ENCODE peak calls at places on chromosomes 4 and X, in six cellular contexts. N, F, V, T, E and P are unnamed samples.

GRCh38 chr4:52052475-52052780 is 1.3 kb downstream of the SPATA18 start:
- DNase-seq in N (no peak), F (no peak), V (peak; percentile 28), T (no peak), E (no peak), P (no peak)

GRCh38 chr4:141154725-141155124 is 21.5 kb upstream of the RNF150 start:
- DNase-seq in N (no peak), F (no peak), V (no peak), T (no peak), E (no peak), P (no peak)

GRCh38 chr4:155481150-155481549 is 104.4 kb upstream of the MAP9 start:
- DNase-seq in N (no peak), F (no peak), V (no peak), T (no peak), E (no peak), P (no peak)

GRCh38 chrX:154750301-154751120 is at the start of gene GAB3:
- DNase-seq in N (peak; percentile 46), F (peak; percentile 63), V (peak; percentile 30), T (no peak), E (no peak), P (no peak)

GRCh38 chr4:184775854-184776555 is 42.1 kb upstream of the CENPU start:
- DNase-seq in N (no peak), F (no peak), V (no peak), T (no peak), E (no peak), P (no peak)

GRCh38 chr4:98720871-98721480 is 62.6 kb upstream of the TSPAN5 start:
- DNase-seq in N (no peak), F (no peak), V (peak; percentile 1), T (no peak), E (no peak), P (no peak)

GRCh38 chr4:81466841-81467671 is 4.7 kb downstream of the RASGEF1B start:
- DNase-seq in N (peak; percentile 84), F (peak; percentile 85), V (peak; percentile 81), T (peak; percentile 94), E (peak; percentile 33), P (peak; percentile 29)

GRCh38 chr4:108365551-108365950 is 196.8 kb upstream of the LEF1 start:
- DNase-seq in N (no peak), F (no peak), V (no peak), T (no peak), E (no peak), P (no peak)

GRCh38 chrX:110012818-110013484 is 10.0 kb downstream of the TMEM164 start:
- DNase-seq in N (no peak), F (no peak), V (no peak), T (no peak), E (no peak), P (no peak)

GRCh38 chr4:83207497-83208105 is 77.0 kb downstream of the COQ2 start:
- DNase-seq in N (peak; percentile 46), F (no peak), V (peak; percentile 45), T (peak; percentile 74), E (peak; percentile 34), P (peak; percentile 31)

GRCh38 chr4:34148322-34148908 is 2095.9 kb downstream of the ARAP2 start:
- DNase-seq in N (no peak), F (no peak), V (no peak), T (no peak), E (no peak), P (no peak)

GRCh38 chrX:30635630-30636029 is 17.6 kb upstream of the GK start:
- DNase-seq in N (no peak), F (no peak), V (peak; percentile 42), T (no peak), E (no peak), P (no peak)

GRCh38 chrX:72576161-72576896 is 3.7 kb upstream of the HDAC8 start:
- DNase-seq in N (no peak), F (no peak), V (peak; percentile 76), T (no peak), E (no peak), P (no peak)

GRCh38 chr4:78776729-78777555 is 792 bp downstream of the BMP2K start:
- DNase-seq in N (peak; percentile 57), F (peak; percentile 56), V (peak; percentile 64), T (peak; percentile 62), E (no peak), P (no peak)

GRCh38 chr4:180437601-180438000 is 1805.6 kb upstream of the TENM3 start:
- DNase-seq in N (no peak), F (no peak), V (no peak), T (no peak), E (no peak), P (no peak)

GRCh38 chr4:170581322-170581721 is 491.6 kb upstream of the AADAT start:
- DNase-seq in N (no peak), F (peak; percentile 46), V (no peak), T (no peak), E (no peak), P (no peak)

GRCh38 chr4:170581969-170582368 is 492.2 kb upstream of the AADAT start:
- DNase-seq in N (no peak), F (no peak), V (no peak), T (no peak), E (no peak), P (no peak)

GRCh38 chr4:170580651-170581050 is 490.9 kb upstream of the AADAT start:
- DNase-seq in N (no peak), F (no peak), V (no peak), T (no peak), E (no peak), P (no peak)
- TF ChIP-seq CTCF in N (no peak), F (peak; percentile 2), V (no peak), T (no peak), E (no peak), P (no peak)

GRCh38 chr4:105556175-105556574 is 3.8 kb downstream of the ARHGEF38 start:
- DNase-seq in N (no peak), F (no peak), V (no peak), T (no peak), E (no peak), P (no peak)

GRCh38 chr4:105555409-105555808 is 3.0 kb downstream of the ARHGEF38 start:
- DNase-seq in N (no peak), F (no peak), V (no peak), T (no peak), E (no peak), P (no peak)

GRCh38 chr4:105548483-105548882 is 3.9 kb upstream of the ARHGEF38 start:
- DNase-seq in N (no peak), F (no peak), V (no peak), T (no peak), E (no peak), P (peak; percentile 73)

GRCh38 chr4:105550641-105551040 is 1.8 kb upstream of the ARHGEF38 start:
- DNase-seq in N (peak; percentile 11), F (no peak), V (peak; percentile 22), T (no peak), E (no peak), P (no peak)

GRCh38 chr4:105551968-105552746 is at the start of gene ARHGEF38:
- DNase-seq in N (peak; percentile 77), F (peak; percentile 95), V (peak; percentile 2), T (peak; percentile 90), E (peak; percentile 4), P (peak; percentile 94)
- H3K4me3 ChIP-seq in N (peak within 1 kb of the TSS; percentile 32), F (peak within 1 kb of the TSS; percentile 61), V (no peak within 1 kb of the TSS), T (peak within 1 kb of the TSS; percentile 10), E (no peak within 1 kb of the TSS), P (peak within 1 kb of the TSS; percentile 52)

GRCh38 chr4:47839259-47839658 is 1.4 kb upstream of the CORIN start:
- DNase-seq in N (no peak), F (peak; percentile 41), V (peak; percentile 47), T (no peak), E (no peak), P (no peak)
- TF ChIP-seq CTCF in N (no peak), F (peak; percentile 51), V (peak; percentile 43), T (no peak), E (peak; percentile 48), P (peak; percentile 60)

DNA sequence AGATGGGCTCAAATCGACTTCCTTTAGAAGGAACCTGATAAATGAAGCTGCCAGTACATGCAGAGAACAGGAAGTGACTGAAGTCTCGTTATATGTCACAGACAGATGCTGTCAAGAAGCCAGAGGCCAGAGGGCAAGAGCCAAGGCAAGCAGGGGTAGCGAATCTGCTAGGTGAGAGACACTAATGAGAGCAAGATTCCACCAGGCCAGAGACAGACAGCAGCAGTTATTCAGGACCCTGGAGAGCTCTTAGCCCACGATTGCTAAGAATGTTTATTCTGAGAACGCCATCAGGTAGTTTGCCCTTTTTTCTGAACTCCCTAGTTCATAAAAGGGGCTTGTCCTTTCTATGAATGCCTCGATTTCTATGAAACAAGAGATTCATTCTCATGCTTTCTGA is 73.7 kb downstream of the BEND2 start:
- DNase-seq in N (no peak), F (no peak), V (peak; percentile 17), T (no peak), E (no peak), P (no peak)
- H3K4me3 ChIP-seq in N (no peak overlapping the region), F (no peak overlapping the region), V (no peak overlapping the region), T (no peak overlapping the region), E (no peak overlapping the region), P (no peak overlapping the region)

GRCh38 chr4:123093247-123093646 is 170.8 kb upstream of the NUDT6 start:
- DNase-seq in N (no peak), F (no peak), V (no peak), T (no peak), E (no peak), P (no peak)
- TF ChIP-seq CTCF in N (no peak), F (no peak), V (no peak), T (no peak), E (no peak), P (peak; percentile 28)

DNA sequence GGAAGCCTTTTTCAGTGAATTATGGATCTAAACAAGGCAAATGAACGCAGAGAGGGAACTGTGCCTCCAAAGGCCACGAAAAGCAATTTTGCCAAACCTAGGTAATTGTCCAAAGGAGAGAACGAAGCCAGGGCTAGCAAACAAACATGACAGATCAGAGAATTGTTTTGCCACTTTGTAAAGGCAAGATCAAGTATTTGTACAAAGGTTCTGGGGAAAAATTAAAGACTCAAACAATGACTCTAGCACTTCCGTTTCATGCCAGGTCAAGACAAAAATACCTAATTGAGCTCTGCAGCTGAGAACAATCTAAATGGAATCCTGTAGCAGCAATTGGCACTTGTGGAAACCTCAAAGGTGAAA is 8.5 kb downstream of the RBM47 start:
- DNase-seq in N (no peak), F (peak; percentile 53), V (no peak), T (no peak), E (no peak), P (no peak)
- H3K4me3 ChIP-seq in N (no peak overlapping the region), F (peak overlapping the region; percentile 27), V (no peak overlapping the region), T (no peak overlapping the region), E (no peak overlapping the region), P (no peak overlapping the region)

GRCh38 chr4:17124767-17125166 is 226.3 kb upstream of the LDB2 start:
- DNase-seq in N (no peak), F (no peak), V (no peak), T (no peak), E (no peak), P (no peak)
- TF ChIP-seq CTCF in N (no peak), F (no peak), V (no peak), T (no peak), E (no peak), P (peak; percentile 28)

DNA sequence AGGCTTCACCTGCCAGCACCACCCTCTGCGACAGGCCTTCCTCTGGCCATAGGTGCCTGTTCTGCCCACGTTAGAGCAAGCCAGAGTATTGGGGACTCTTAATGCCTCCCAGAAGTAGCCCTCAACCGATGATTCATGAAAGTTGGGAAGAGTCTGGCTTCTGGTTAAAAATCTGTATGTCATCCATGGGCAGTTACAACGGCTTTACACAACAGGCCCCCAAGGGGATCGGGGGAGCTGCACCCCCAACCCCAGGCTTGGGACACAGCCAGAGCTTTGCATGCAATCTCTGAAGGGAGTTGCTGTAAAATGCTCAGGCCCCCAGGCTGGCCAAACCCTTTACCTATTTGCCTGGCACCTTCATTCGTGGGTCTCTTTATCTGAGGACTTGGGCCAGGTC is 5.4 kb upstream of the CYTL1 start:
- DNase-seq in N (no peak), F (no peak), V (no peak), T (peak; percentile 31), E (peak; percentile 21), P (no peak)
- H3K4me3 ChIP-seq in N (no peak overlapping the region), F (no peak overlapping the region), V (no peak overlapping the region), T (no peak overlapping the region), E (no peak overlapping the region), P (no peak overlapping the region)